ENCODE peak calls at places on chromosomes 3 and 15, in seven cellular contexts. T is epithelial cell of esophagus; A is T-helper 2 cell; P is ovary; Y is activated gamma-delta T cell; N is activated CD4-positive, CD25-positive, alpha-beta regulatory T cell; R is B cell. O is an unnamed sample.

GRCh38 chr3:16455001-16455400 is 58.5 kb downstream of the RFTN1 start:
- DNase-seq in T (no peak), A (no peak), P (peak; percentile 78), Y (no peak), N (no peak), R (no peak), O (no peak)

GRCh38 chr15:67911727-67912126 is 71.9 kb upstream of the RNU6-1 start:
- DNase-seq in T (no peak), A (no peak), P (no peak), Y (no peak), N (no peak), R (no peak), O (no peak)

GRCh38 chr15:96107922-96108321 is 222.6 kb upstream of the NR2F2 start:
- DNase-seq in T (no peak), A (no peak), P (no peak), Y (no peak), N (no peak), R (no peak), O (no peak)

GRCh38 chr3:24244491-24244890 is 250.2 kb downstream of the THRB start:
- DNase-seq in T (no peak), A (no peak), P (no peak), Y (no peak), N (no peak), R (no peak), O (no peak)

GRCh38 chr3:183301937-183302580 is 49.0 kb downstream of the B3GNT5 start:
- DNase-seq in T (peak; percentile 79), A (no peak), P (no peak), Y (no peak), N (no peak), R (no peak), O (no peak)

GRCh38 chr3:157906627-157907026 is 199.6 kb downstream of the SHOX2 start:
- DNase-seq in T (peak; percentile 14), A (no peak), P (no peak), Y (no peak), N (no peak), R (no peak), O (no peak)

GRCh38 chr15:89375093-89376062 is 40.8 kb upstream of the POLG start:
- DNase-seq in T (no peak), A (no peak), P (no peak), Y (no peak), N (no peak), R (no peak), O (no peak)

GRCh38 chr3:64086479-64086878 is 63.2 kb upstream of the PSMD6 start:
- DNase-seq in T (no peak), A (no peak), P (no peak), Y (no peak), N (no peak), R (no peak), O (no peak)

GRCh38 chr3:49017229-49017615 is 1.2 kb downstream of the DALRD3 start:
- DNase-seq in T (no peak), A (no peak), P (no peak), Y (no peak), N (no peak), R (no peak), O (no peak)

GRCh38 chr3:80285370-80285769 is 517.6 kb upstream of the ROBO1 start:
- DNase-seq in T (no peak), A (no peak), P (no peak), Y (no peak), N (no peak), R (no peak), O (no peak)

GRCh38 chr3:195105389-195105788 is 165.6 kb downstream of the XXYLT1 start:
- DNase-seq in T (no peak), A (no peak), P (no peak), Y (no peak), N (no peak), R (no peak), O (peak; percentile 19)

GRCh38 chr3:113339616-113340244 is 101.6 kb downstream of the CFAP44 start:
- DNase-seq in T (no peak), A (no peak), P (no peak), Y (no peak), N (no peak), R (no peak), O (no peak)